ENCODE peak calls at places on chromosome 17, in six cellular contexts. N, I, V, L, K and E are unnamed samples.

GRCh38 chr17:9899280-9900018 is 5.6 kb downstream of the RCVRN start:
- DNase-seq in L (no peak), N (no peak), I (no peak), K (no peak), V (no peak), E (no peak)

GRCh38 chr17:9465216-9465921 is 110.3 kb downstream of the STX8 start:
- DNase-seq in I (peak; percentile 82), K (peak; percentile 38), V (no peak), L (no peak), N (no peak), E (peak; percentile 78)

GRCh38 chr17:65523853-65524664 is 37.4 kb downstream of the AXIN2 start:
- DNase-seq in I (no peak), L (no peak), K (no peak), N (no peak), V (no peak), E (no peak)

GRCh38 chr17:74922172-74922571 is 883 bp downstream of the USH1G start:
- DNase-seq in V (no peak), L (no peak), K (no peak), I (no peak), N (no peak), E (no peak)

GRCh38 chr17:20084621-20085282 is 75.6 kb downstream of the SPECC1 start:
- DNase-seq in V (peak; percentile 42), N (no peak), K (no peak), I (no peak), L (no peak), E (no peak)

GRCh38 chr17:28878981-28879380 is 18.6 kb downstream of the FLOT2 start:
- DNase-seq in K (no peak), I (peak; percentile 27), N (no peak), V (peak; percentile 75), L (peak; percentile 81), E (no peak)

GRCh38 chr17:11618861-11619566 is 20.7 kb downstream of the DNAH9 start:
- DNase-seq in V (peak; percentile 3), I (no peak), N (peak; percentile 83), K (no peak), L (peak; percentile 19), E (no peak)

GRCh38 chr17:16101440-16101839 is 101.8 kb downstream of the TTC19 start:
- DNase-seq in L (no peak), K (no peak), N (no peak), V (no peak), I (no peak), E (no peak)

GRCh38 chr17:40962059-40962561 is 4.6 kb downstream of the KRT39 start:
- DNase-seq in N (no peak), K (no peak), I (no peak), V (no peak), L (no peak), E (no peak)

GRCh38 chr17:55167024-55167721 is 97.6 kb upstream of the HLF start:
- DNase-seq in V (no peak), N (no peak), I (peak; percentile 32), L (no peak), K (no peak), E (no peak)

GRCh38 chr17:74524751-74525725 is 6.2 kb downstream of the CD300LB start:
- DNase-seq in K (no peak), L (no peak), I (no peak), N (no peak), V (no peak), E (no peak)

GRCh38 chr17:66548158-66548557 is 245.7 kb downstream of the PRKCA start:
- DNase-seq in L (no peak), N (peak; percentile 28), K (no peak), V (no peak), I (no peak), E (no peak)

GRCh38 chr17:50863931-50864330 is 2.2 kb downstream of the TOB1 start:
- DNase-seq in N (no peak), I (no peak), V (no peak), K (no peak), L (no peak), E (no peak)

GRCh38 chr17:50865060-50865867 is 890 bp downstream of the TOB1 start:
- DNase-seq in K (no peak), V (peak; percentile 66), I (peak; percentile 37), L (peak; percentile 69), N (peak; percentile 59), E (no peak)

GRCh38 chr17:50861822-50862528 is 4.2 kb downstream of the TOB1 start:
- DNase-seq in V (no peak), I (no peak), L (no peak), N (no peak), K (no peak), E (no peak)

GRCh38 chr17:50864747-50865059 is 1.5 kb downstream of the TOB1 start:
- DNase-seq in N (peak; percentile 56), I (no peak), V (no peak), L (no peak), K (no peak), E (no peak)

GRCh38 chr17:50863221-50863843 is 2.8 kb downstream of the TOB1 start:
- DNase-seq in K (no peak), I (no peak), L (peak; percentile 81), V (peak; percentile 63), N (peak; percentile 84), E (no peak)
- H3K4me3 ChIP-seq in K (peak overlapping the region; percentile 25), I (no peak overlapping the region), L (peak overlapping the region; percentile 92), V (no peak overlapping the region), N (no peak overlapping the region), E (peak overlapping the region; percentile 7)

DNA sequence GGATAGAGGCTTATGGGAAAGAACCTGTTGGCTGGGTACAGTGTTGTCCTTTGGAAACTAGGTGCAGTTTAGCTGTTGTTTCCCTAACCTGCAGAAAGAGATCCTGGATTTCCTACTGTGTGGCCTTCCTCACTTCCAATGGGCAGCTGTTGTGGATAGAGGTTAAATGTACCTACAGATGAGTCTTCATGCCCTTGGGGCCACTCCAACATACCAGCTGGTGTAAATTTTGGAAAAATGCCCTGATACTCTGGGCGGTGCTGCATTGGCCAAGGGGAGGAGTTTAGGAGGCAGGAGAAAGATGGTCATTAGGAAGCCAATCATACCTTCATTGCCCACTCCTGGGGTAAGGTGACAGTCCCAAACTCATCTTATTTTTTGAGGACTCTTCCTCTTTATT is 70.2 kb downstream of the SNX11 start:
- DNase-seq in V (no peak), N (no peak), K (no peak), L (no peak), I (no peak), E (no peak)
- H3K4me3 ChIP-seq in V (no peak overlapping the region), N (no peak overlapping the region), K (no peak overlapping the region), L (no peak overlapping the region), I (no peak overlapping the region), E (no peak overlapping the region)

GRCh38 chr17:79218175-79218824 is 143.7 kb downstream of the ENGASE start:
- DNase-seq in K (no peak), V (no peak), L (no peak), N (no peak), I (no peak), E (no peak)
- H3K4me3 ChIP-seq in K (no peak overlapping the region), V (no peak overlapping the region), L (no peak overlapping the region), N (no peak overlapping the region), I (no peak overlapping the region), E (no peak overlapping the region)

GRCh38 chr17:77733576-77734296 is 224.8 kb upstream of the TNRC6C start:
- DNase-seq in K (no peak), I (no peak), L (no peak), V (no peak), N (no peak), E (no peak)
- H3K4me3 ChIP-seq in K (no peak overlapping the region), I (no peak overlapping the region), L (no peak overlapping the region), V (no peak overlapping the region), N (no peak overlapping the region), E (no peak overlapping the region)

DNA sequence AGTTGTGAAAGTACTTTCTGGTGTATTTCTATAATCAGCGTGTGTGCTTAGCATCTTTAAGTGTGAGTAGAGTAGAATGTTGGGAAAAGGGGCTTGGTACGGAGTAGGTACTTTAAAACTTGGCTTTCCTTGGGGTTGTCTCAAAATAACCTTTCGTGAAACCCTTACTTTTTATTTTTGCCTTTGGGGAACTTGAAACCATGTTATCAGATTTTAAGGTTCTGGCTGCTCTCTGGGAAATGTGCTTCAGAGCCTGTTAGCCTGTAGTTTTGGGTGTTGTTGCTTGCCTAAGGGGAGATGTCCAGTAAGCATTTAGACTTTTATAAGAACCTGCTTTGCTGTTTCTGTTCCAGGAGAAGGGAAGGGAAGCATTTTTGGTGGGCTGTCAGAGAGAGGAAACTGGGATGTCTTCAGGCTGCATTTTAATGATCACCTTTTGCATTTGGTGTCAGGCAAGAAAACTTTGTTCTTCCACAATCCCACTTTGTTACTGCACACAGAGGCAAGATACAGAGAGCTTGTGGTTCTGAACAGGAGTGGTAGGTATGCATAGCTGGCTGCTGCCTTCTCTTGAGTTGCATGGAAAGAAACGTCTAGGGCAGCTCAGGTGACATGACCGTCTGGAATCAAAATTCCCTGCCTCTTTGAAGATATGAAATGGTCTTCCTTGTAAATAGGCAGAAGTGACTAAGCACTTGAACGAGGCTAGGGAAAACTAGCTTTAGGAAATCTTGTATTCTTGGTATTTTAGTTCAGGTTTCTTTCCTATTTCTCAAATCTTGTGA is 1.6 kb downstream of the RABEP1 start:
- DNase-seq in K (no peak), I (peak; percentile 73), V (no peak), N (no peak), L (no peak), E (no peak)
- H3K4me3 ChIP-seq in K (peak overlapping the region; percentile 78), I (peak overlapping the region; percentile 77), V (peak overlapping the region; percentile 97), N (no peak overlapping the region), L (peak overlapping the region; percentile 98), E (peak overlapping the region; percentile 71)

DNA sequence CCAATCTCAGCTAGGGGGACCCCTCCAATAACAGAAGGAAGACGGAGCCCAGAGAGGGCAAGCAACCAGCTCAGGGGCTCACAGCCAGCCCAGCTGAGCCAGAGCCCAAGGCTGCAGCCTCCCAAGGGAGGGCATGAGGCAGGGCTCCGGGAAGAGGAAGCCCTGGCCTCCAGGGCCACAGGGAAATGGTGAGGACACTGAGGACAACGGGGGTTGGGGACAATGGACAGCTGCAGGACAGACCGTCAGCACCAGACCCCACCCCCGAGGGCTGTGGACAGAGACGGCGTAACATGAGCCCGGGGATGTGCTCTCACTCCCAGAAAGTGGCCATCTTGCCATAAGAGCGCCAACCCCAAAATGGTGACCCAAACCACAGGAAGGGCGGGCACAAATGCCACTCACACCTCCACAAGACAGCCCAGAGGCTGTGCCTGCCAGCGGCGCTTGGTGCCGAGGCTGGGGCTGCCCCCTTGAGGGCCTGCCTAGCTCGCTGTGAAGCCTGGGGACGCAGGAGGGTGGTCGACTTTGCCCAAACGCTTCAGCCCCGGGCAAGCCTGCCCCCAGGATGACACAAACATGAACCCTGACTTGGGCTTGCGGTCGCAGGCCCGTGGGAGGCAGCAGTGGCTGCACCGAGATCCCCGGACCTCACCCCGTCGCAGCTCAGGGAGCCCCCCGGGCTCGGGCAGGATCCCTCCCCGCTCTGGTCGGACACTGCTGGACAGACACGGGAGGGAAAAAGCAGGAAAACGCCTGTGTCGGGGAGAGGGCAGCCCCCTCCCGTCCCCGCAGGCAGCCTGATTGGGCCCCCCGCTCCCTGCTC is 10.5 kb downstream of the PIMREG start:
- DNase-seq in V (no peak), I (no peak), K (no peak), N (no peak), L (no peak), E (no peak)
- H3K4me3 ChIP-seq in V (no peak overlapping the region), I (no peak overlapping the region), K (peak overlapping the region; percentile 27), N (no peak overlapping the region), L (no peak overlapping the region), E (peak overlapping the region; percentile 13)